ENCODE peak calls at places on chromosomes 2 and 18, in four cellular contexts. N is Peyer's patch, G is ascending aorta, B is A549. P is an unnamed sample.
A peak's percentile ranks its signal among the peaks of the same experiment; 100 is the strongest.

GRCh38 chr2:241598487-241598886 is 38.5 kb downstream of the THAP4 start:
- DNase-seq in N (no peak), G (no peak), B (peak; percentile 35), P (no peak)

GRCh38 chr2:61662990-61663389 is 124.8 kb upstream of the XPO1 start:
- DNase-seq in N (no peak), G (no peak), B (no peak), P (no peak)

GRCh38 chr2:159050426-159050825 is 82.0 kb downstream of the TANC1 start:
- DNase-seq in N (no peak), G (no peak), B (no peak), P (no peak)

GRCh38 chr2:188399159-188399558 is 107.5 kb downstream of the GULP1 start:
- DNase-seq in N (no peak), G (no peak), B (no peak), P (no peak)

GRCh38 chr2:99697811-99698568 is 208.2 kb upstream of the REV1 start:
- DNase-seq in N (no peak), G (no peak), B (no peak), P (no peak)

GRCh38 chr18:23837591-23837990 is 148.3 kb downstream of the LAMA3 start:
- DNase-seq in N (no peak), G (no peak), B (no peak), P (no peak)

GRCh38 chr2:95077893-95078603 is 43.6 kb downstream of the MRPS5 start:
- DNase-seq in N (no peak), G (no peak), B (no peak), P (no peak)

GRCh38 chr2:168573128-168573903 is 117.2 kb downstream of the CERS6 start:
- DNase-seq in N (no peak), G (no peak), B (no peak), P (no peak)

GRCh38 chr2:20611844-20612356 is 39.0 kb downstream of the HS1BP3 start:
- DNase-seq in N (no peak), G (peak; percentile 2), B (no peak), P (no peak)

GRCh38 chr18:50286391-50287027 is 983 bp downstream of the CXXC1 start:
- DNase-seq in N (peak; percentile 72), G (no peak), B (peak; percentile 37), P (no peak)

GRCh38 chr2:2527162-2527561 is 196.1 kb upstream of the MYT1L start:
- DNase-seq in N (no peak), G (no peak), B (peak; percentile 28), P (no peak)

GRCh38 chr2:225140761-225141160 is 98.5 kb upstream of the DOCK10 start:
- DNase-seq in N (no peak), G (no peak), B (no peak), P (no peak)

GRCh38 chr2:98708396-98709186 is 22.3 kb downstream of the MGAT4A start:
- DNase-seq in N (no peak), G (no peak), B (no peak), P (no peak)

GRCh38 chr18:47682876-47683275 is 247.6 kb downstream of the SMAD2 start:
- DNase-seq in N (no peak), G (no peak), B (no peak), P (no peak)

GRCh38 chr2:96552284-96553175 is 16.0 kb downstream of the ARID5A start:
- DNase-seq in N (no peak), G (no peak), B (no peak), P (no peak)

GRCh38 chr2:18346364-18346763 is 214.1 kb downstream of the RDH14 start:
- DNase-seq in N (no peak), G (no peak), B (peak; percentile 24), P (no peak)

GRCh38 chr2:148209598-148209997 is 188.7 kb downstream of the MBD5 start:
- DNase-seq in N (no peak), G (no peak), B (peak; percentile 36), P (no peak)

GRCh38 chr2:79860233-79861058 is 347.6 kb downstream of the CTNNA2 start:
- DNase-seq in N (no peak), G (no peak), B (peak; percentile 54), P (no peak)
- TF ChIP-seq CTCF in N (peak; percentile 65), G (no peak), B (peak; percentile 58), P (no peak)

GRCh38 chr2:152743004-152743403 is 24.6 kb downstream of the ARL6IP6 start:
- DNase-seq in N (no peak), G (no peak), B (peak; percentile 34), P (no peak)
- TF ChIP-seq CTCF in N (peak; percentile 63), G (no peak), B (peak; percentile 42), P (no peak)

GRCh38 chr2:102168026-102168425 is 18.8 kb upstream of the IL1RL2 start:
- DNase-seq in N (no peak), G (no peak), B (no peak), P (no peak)

GRCh38 chr2:102166189-102166845 is 20.5 kb upstream of the IL1RL2 start:
- DNase-seq in N (no peak), G (no peak), B (peak; percentile 52), P (no peak)
- TF ChIP-seq CTCF in N (peak; percentile 49), G (peak; percentile 74), B (peak; percentile 66), P (no peak)

GRCh38 chr2:102848366-102848839 is 86.6 kb downstream of the TMEM182 start:
- DNase-seq in N (peak; percentile 57), G (no peak), B (peak; percentile 76), P (no peak)
- TF ChIP-seq CTCF in N (no peak), G (no peak), B (peak; percentile 10), P (no peak)

DNA sequence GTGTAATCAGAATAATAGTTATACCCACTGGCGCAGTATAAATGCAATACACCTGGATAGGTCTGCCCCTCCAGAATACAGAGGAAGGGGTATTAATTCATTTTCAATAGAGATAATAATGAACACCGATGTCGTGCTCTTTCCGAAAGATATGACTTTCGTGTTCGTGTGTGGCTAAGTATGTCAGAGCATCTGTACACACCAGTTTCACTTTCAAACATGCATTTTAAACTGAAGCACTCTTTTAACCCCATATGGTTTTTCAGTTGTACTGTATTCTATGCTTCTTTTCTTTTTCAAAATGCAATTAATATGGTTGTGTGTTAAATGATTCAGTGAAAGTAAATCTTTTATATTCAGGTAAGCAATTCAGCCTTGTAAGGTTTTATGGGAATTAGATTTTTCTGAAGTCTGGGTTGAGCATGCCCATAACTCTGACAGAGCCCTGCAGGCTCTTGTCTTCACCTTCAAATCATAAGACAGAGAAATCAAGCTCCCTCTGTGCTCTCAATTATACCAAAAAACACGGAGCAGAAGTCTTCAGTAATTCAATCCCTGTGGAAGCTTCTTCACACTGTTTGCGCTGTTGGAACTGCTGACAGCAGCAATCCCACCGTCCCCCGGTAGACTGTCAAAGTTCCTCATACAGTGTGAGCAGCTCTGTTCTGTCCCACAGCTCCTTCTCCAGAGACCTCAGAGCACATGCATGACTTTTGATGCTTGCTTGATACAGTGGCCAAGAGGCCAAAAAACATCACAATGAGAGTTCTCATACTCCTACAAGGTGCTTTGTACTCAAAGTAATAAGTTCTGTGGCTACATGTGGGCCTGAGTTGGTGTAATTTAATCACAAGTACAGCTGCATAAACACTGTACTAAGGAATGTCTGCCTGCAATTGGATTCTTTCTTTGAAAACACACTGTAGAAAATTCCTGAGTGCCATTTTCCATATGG is 186.9 kb downstream of the ZNF521 start:
- DNase-seq in N (no peak), G (no peak), B (no peak), P (no peak)
- TF ChIP-seq CTCF in N (no peak), G (no peak), B (no peak), P (no peak)

P was measured in omental fat pad.